ENCODE peak calls at places on chromosomes 16 and 17, in four cellular contexts. Z is HS-5, U is glomerular endothelial cell, K is GM23248. A is an unnamed sample.

GRCh38 chr17:74430706-74431567 is 951 bp upstream of the GPRC5C start:
- DNase-seq in K (peak), U (no peak), Z (no peak), A (peak)

GRCh38 chr16:85017151-85017550 is 5.8 kb upstream of the ZDHHC7 start:
- DNase-seq in K (no peak), U (no peak), Z (no peak), A (no peak)

GRCh38 chr17:10705727-10706126 is 8.3 kb downstream of the ADPRM start:
- DNase-seq in Z (no peak), U (no peak), K (no peak), A (no peak)

GRCh38 chr16:19559242-19559910 is 3.9 kb downstream of the VPS35L start:
- DNase-seq in K (peak), Z (peak), U (peak), A (peak)

GRCh38 chr16:86075488-86075785 is 176.5 kb downstream of the IRF8 start:
- DNase-seq in Z (no peak), U (no peak), K (no peak), A (no peak)

GRCh38 chr16:81394966-81395655 is 49.5 kb upstream of the CMIP start:
- DNase-seq in K (no peak), Z (no peak), U (no peak), A (no peak)

GRCh38 chr17:74529243-74529642 is 2.0 kb downstream of the CD300LB start:
- DNase-seq in K (no peak), U (no peak), Z (no peak), A (no peak)

GRCh38 chr17:57032343-57032742 is 52.7 kb upstream of the AKAP1 start:
- DNase-seq in K (no peak), U (no peak), Z (no peak), A (no peak)

GRCh38 chr16:88379694-88380040 is 3.1 kb upstream of the ZNF469 start:
- DNase-seq in U (no peak), Z (no peak), K (no peak), A (no peak)

GRCh38 chr17:30961213-30962188 is 9.3 kb upstream of the RNF135 start:
- DNase-seq in Z (no peak), K (peak), U (no peak), A (no peak)

GRCh38 chr17:69388791-69389442 is 25.6 kb upstream of the MAP2K6 start:
- DNase-seq in U (no peak), Z (no peak), K (no peak), A (no peak)

GRCh38 chr17:2195729-2196128 is 107.9 kb downstream of the SMG6 start:
- DNase-seq in Z (no peak), K (peak), U (no peak), A (no peak)

GRCh38 chr16:77834600-77834963 is 46.2 kb downstream of the VAT1L start:
- DNase-seq in K (peak), Z (peak), U (no peak), A (no peak)

GRCh38 chr17:79752175-79752574 is 21.4 kb downstream of the ENPP7 start:
- DNase-seq in Z (no peak), K (no peak), U (no peak), A (no peak)

GRCh38 chr17:31499771-31500554 is 108.5 kb downstream of the RAB11FIP4 start:
- DNase-seq in K (peak), Z (no peak), U (no peak), A (peak)

GRCh38 chr17:60006160-60006559 is 41.6 kb upstream of the RNFT1 start:
- DNase-seq in Z (no peak), K (no peak), U (no peak), A (no peak)

GRCh38 chr16:85750021-85750826 is 672 bp downstream of the C16orf74 start:
- DNase-seq in U (no peak), Z (no peak), K (peak), A (no peak)

GRCh38 chr16:29126057-29126494 is 141.2 kb downstream of the LAT start:
- DNase-seq in Z (no peak), K (no peak), U (no peak), A (no peak)